ENCODE peak calls at places on chromosomes 13 and 19, in ten cellular contexts. J is anterior cingulate cortex; F is adipocyte; A is stimulated activated CD4-positive, alpha-beta T cell treated with anti-CD3 and anti-CD28 coated beads, Interleukin-4, amount 100 ng/mL, for 24 hours; Q is midbrain; G is stimulated activated CD8-positive, alpha-beta memory T cell treated with anti-CD3 and anti-CD28 coated beads, Interleukin-7, amount 100 ng/mL, for 1 hour; K is frontal cortex; O is pancreas; C is Ammon's horn; Y is activated gamma-delta T cell treated with Interleukin-2 at 50 U/mL for 16 hours. D is an unnamed sample.

GRCh38 chr19:35937345-35938281 is 1.4 kb downstream of the LRFN3 start:
- DNase-seq in J (no peak), F (peak), A (no peak), Q (no peak), G (no peak), K (peak), O (no peak), C (no peak), Y (no peak), D (no peak)

GRCh38 chr13:113601166-113602070 is 16.9 kb downstream of the TFDP1 start:
- DNase-seq in J (no peak), F (no peak), A (no peak), Q (no peak), G (no peak), K (no peak), O (no peak), C (no peak), Y (no peak), D (no peak)

GRCh38 chr13:29136341-29136740 is 316.2 kb downstream of the MTUS2 start:
- DNase-seq in J (no peak), F (no peak), A (no peak), Q (no peak), G (no peak), K (no peak), O (no peak), C (no peak), Y (no peak), D (no peak)

GRCh38 chr19:6465006-6465405 is 935 bp downstream of the CRB3 start:
- DNase-seq in J (no peak), F (no peak), A (no peak), Q (no peak), G (no peak), K (no peak), O (no peak), C (no peak), Y (no peak), D (no peak)

GRCh38 chr13:93982189-93982918 is 497.1 kb downstream of the DCT start:
- DNase-seq in J (no peak), F (no peak), A (no peak), Q (no peak), G (no peak), K (no peak), O (no peak), C (no peak), Y (no peak), D (no peak)

GRCh38 chr13:32142956-32143375 is 111.4 kb downstream of the FRY start:
- DNase-seq in J (no peak), F (peak), A (no peak), Q (no peak), G (no peak), K (no peak), O (no peak), C (no peak), Y (no peak), D (no peak)

GRCh38 chr13:25868483-25868882 is 183.3 kb downstream of the SHISA2 start:
- DNase-seq in J (no peak), F (no peak), A (no peak), Q (no peak), G (no peak), K (no peak), O (no peak), C (no peak), Y (no peak), D (no peak)

GRCh38 chr13:92513672-92514071 is 712.9 kb upstream of the GPC6 start:
- DNase-seq in J (no peak), F (no peak), A (no peak), Q (no peak), G (no peak), K (no peak), O (no peak), C (no peak), Y (no peak), D (no peak)

D was measured in activated CD4-positive, alpha-beta memory T cell treated with anti-CD3 and anti-CD28 coated beads, Interleukin-2, amount 10 ng/mL, durations not matched to agents 7 days and 5 days.